ENCODE peak calls at places on chromosomes 6 and 20, in six cellular contexts. M is NCI-H146; A is GM12865; I is fibroblast of lung; G is CD8-positive, alpha-beta T cell; O is mesendoderm. K is an unnamed sample.

GRCh38 chr20:57743450-57744095 is 33.8 kb upstream of the PMEPA1 start:
- DNase-seq in O (no peak), A (no peak), I (no peak), M (no peak), G (no peak), K (no peak)

GRCh38 chr6:52759085-52759484 is 4.2 kb downstream of the GSTA2 start:
- DNase-seq in M (no peak), A (no peak), O (peak; percentile 46), I (no peak), G (no peak), K (no peak)

GRCh38 chr6:165615629-165616028 is 47.4 kb downstream of the PDE10A start:
- DNase-seq in A (peak; percentile 12), G (no peak), I (no peak), O (peak; percentile 35), M (no peak), K (no peak)

GRCh38 chr6:71419954-71420692 is 131.5 kb downstream of the OGFRL1 start:
- DNase-seq in M (peak; percentile 39), A (no peak), I (peak; percentile 38), G (no peak), O (peak; percentile 11), K (no peak)

GRCh38 chr6:30152019-30152673 is 8.9 kb downstream of the TRIM10 start:
- DNase-seq in O (no peak), M (no peak), A (no peak), I (no peak), G (no peak), K (no peak)

GRCh38 chr6:148700047-148700712 is 46.6 kb upstream of the UST start:
- DNase-seq in M (no peak), I (peak; percentile 43), O (no peak), A (no peak), G (no peak), K (no peak)

GRCh38 chr6:81762132-81762531 is 9.7 kb upstream of the TENT5A start:
- DNase-seq in G (no peak), I (peak; percentile 35), O (no peak), A (no peak), M (no peak), K (no peak)

GRCh38 chr6:117396228-117396627 is 29.5 kb downstream of the ROS1 start:
- DNase-seq in O (no peak), A (no peak), G (no peak), I (peak; percentile 8), M (no peak), K (no peak)

GRCh38 chr6:169692516-169692915 is 9.3 kb downstream of the WDR27 start:
- DNase-seq in O (no peak), M (no peak), I (no peak), G (no peak), A (no peak), K (no peak)

GRCh38 chr6:37630281-37630799 is 67.3 kb downstream of the MDGA1 start:
- DNase-seq in A (no peak), G (no peak), O (no peak), I (peak; percentile 93), M (no peak), K (peak; percentile 100)

GRCh38 chr20:17108896-17109295 is 117.9 kb upstream of the PCSK2 start:
- DNase-seq in M (no peak), A (no peak), O (no peak), I (no peak), G (no peak), K (no peak)

GRCh38 chr6:75234126-75234865 is 9.3 kb downstream of the COX7A2 start:
- DNase-seq in M (no peak), A (no peak), O (no peak), I (no peak), G (no peak), K (no peak)

GRCh38 chr6:47144306-47144705 is 102.2 kb upstream of the ADGRF1 start:
- DNase-seq in M (no peak), A (no peak), G (no peak), I (peak; percentile 90), O (no peak), K (no peak)

GRCh38 chr6:15387118-15387517 is 141.2 kb downstream of the JARID2 start:
- DNase-seq in A (peak; percentile 50), O (no peak), G (no peak), I (no peak), M (no peak), K (no peak)

GRCh38 chr6:44004625-44005506 is 122.4 kb downstream of the MRPL14 start:
- DNase-seq in I (no peak), M (peak; percentile 22), O (no peak), G (no peak), A (peak; percentile 48), K (no peak)

GRCh38 chr6:158769228-158769627 is 49.9 kb downstream of the EZR start:
- DNase-seq in O (no peak), M (no peak), A (no peak), I (no peak), G (no peak), K (no peak)